ENCODE peak calls at places on chromosomes 11 and 22, in seven cellular contexts. O is IMR-90, T is thyroid gland, E is GM12892, S is right lobe of liver, R is A549, F is Peyer's patch. A is an unnamed sample.

GRCh38 chr11:128550967-128551522 is 36.3 kb downstream of the ETS1 start:
- DNase-seq in S (no peak), T (no peak), R (no peak), O (no peak), F (no peak), E (no peak), A (no peak)

GRCh38 chr22:49638788-49639187 is 188.9 kb downstream of the BRD1 start:
- DNase-seq in R (no peak), S (peak; percentile 49), T (peak; percentile 12), O (no peak), F (no peak), E (no peak), A (no peak)

GRCh38 chr11:81237139-81237538 is 1496.5 kb downstream of the FAM181B start:
- DNase-seq in T (no peak), E (no peak), R (peak; percentile 37), S (no peak), F (peak; percentile 56), O (peak; percentile 4), A (no peak)

GRCh38 chr11:83102806-83103205 is 31.1 kb upstream of the RAB30 start:
- DNase-seq in O (no peak), T (no peak), S (no peak), F (no peak), E (no peak), R (no peak), A (no peak)

GRCh38 chr11:2509481-2510001 is 64.7 kb downstream of the KCNQ1 start:
- DNase-seq in R (no peak), S (peak; percentile 25), T (peak; percentile 4), F (no peak), E (no peak), O (no peak), A (no peak)

GRCh38 chr11:30860970-30861369 is 274.8 kb upstream of the MPPED2 start:
- DNase-seq in S (peak; percentile 61), F (no peak), O (no peak), T (no peak), R (no peak), E (no peak), A (no peak)

GRCh38 chr11:120013325-120014250 is 124.3 kb downstream of the TRIM29 start:
- DNase-seq in T (peak; percentile 28), R (peak; percentile 35), F (peak; percentile 68), E (peak; percentile 41), S (peak; percentile 55), O (peak; percentile 10), A (peak; percentile 73)

GRCh38 chr11:131766637-131767036 is 396.2 kb downstream of the NTM start:
- DNase-seq in S (no peak), T (no peak), E (no peak), R (no peak), F (no peak), O (no peak), A (no peak)

GRCh38 chr11:110565344-110565684 is 135.6 kb downstream of the FDX1 start:
- DNase-seq in T (peak; percentile 31), F (no peak), O (peak; percentile 64), R (peak; percentile 11), E (no peak), S (no peak), A (no peak)

GRCh38 chr11:90434858-90435257 is 212.0 kb upstream of the CHORDC1 start:
- DNase-seq in T (peak; percentile 12), F (no peak), E (no peak), S (no peak), O (no peak), R (peak; percentile 30), A (peak; percentile 3)

GRCh38 chr22:41302016-41302767 is 867 bp downstream of the ZC3H7B start:
- DNase-seq in R (no peak), T (peak; percentile 14), E (no peak), S (peak; percentile 26), F (no peak), O (no peak), A (no peak)

GRCh38 chr11:77047007-77047927 is 13.1 kb downstream of the B3GNT6 start:
- DNase-seq in S (no peak), O (peak; percentile 91), F (peak; percentile 93), E (no peak), R (peak; percentile 95), T (peak; percentile 81), A (peak; percentile 88)

GRCh38 chr11:125873881-125874555 is 13.4 kb upstream of the HYLS1 start:
- DNase-seq in S (no peak), E (no peak), O (no peak), T (no peak), R (no peak), F (no peak), A (no peak)

GRCh38 chr11:124762624-124763155 is 600 bp upstream of the ESAM start:
- DNase-seq in S (no peak), E (no peak), F (no peak), O (no peak), T (peak; percentile 59), R (peak; percentile 14), A (peak; percentile 31)

GRCh38 chr11:119318240-119319135 is 1.6 kb upstream of the MCAM start:
- DNase-seq in O (peak; percentile 81), R (no peak), T (no peak), E (peak; percentile 58), S (no peak), F (peak; percentile 84), A (peak; percentile 45)

GRCh38 chr11:10197091-10197490 is 96.9 kb downstream of the SBF2 start:
- DNase-seq in S (no peak), E (no peak), R (no peak), O (peak; percentile 28), F (no peak), T (no peak), A (no peak)

GRCh38 chr11:101127348-101127698 is 2.3 kb downstream of the PGR start:
- DNase-seq in F (no peak), O (no peak), S (peak; percentile 40), T (peak; percentile 10), R (no peak), E (no peak), A (peak; percentile 11)

GRCh38 chr22:24566899-24567511 is 11.2 kb downstream of the SNRPD3 start:
- DNase-seq in R (no peak), T (peak; percentile 63), F (no peak), E (no peak), S (no peak), O (no peak), A (no peak)

DNA sequence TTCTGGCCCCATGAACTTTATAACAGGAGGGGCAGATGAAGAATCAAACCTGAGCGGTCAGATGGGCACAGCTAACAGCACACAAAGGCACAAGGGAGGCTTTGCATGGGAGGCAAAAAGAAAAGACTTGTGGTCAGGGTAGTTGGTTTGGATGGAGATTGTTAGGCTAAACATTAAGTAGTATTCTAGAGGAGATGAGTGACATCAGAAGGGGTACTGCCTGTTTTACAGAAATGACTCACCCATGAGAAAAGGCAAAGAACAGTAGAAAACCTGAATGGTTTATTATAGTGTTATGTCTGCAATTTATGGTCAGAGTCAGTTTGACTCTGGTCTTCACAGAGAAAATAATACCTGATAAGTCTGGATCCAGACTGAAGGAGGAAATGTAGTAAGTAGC is 129.8 kb upstream of the KIRREL3 start:
- DNase-seq in E (no peak), T (no peak), S (no peak), F (no peak), O (no peak), R (no peak), A (no peak)
- TF ChIP-seq POLR2A in E (no peak), T (no peak), S (no peak), F (no peak), O (no peak), R (no peak), A (no peak)

GRCh38 chr11:47351159-47352126 is 1.1 kb downstream of the MYBPC3 start:
- DNase-seq in R (no peak), T (no peak), S (no peak), E (no peak), O (no peak), F (no peak), A (peak; percentile 73)

GRCh38 chr11:47353978-47354774 is 1.7 kb upstream of the MYBPC3 start:
- DNase-seq in F (no peak), T (no peak), S (no peak), R (no peak), E (no peak), O (no peak), A (no peak)

GRCh38 chr11:47354913-47355282 is 2.4 kb upstream of the MYBPC3 start:
- DNase-seq in S (no peak), O (no peak), F (peak; percentile 40), R (no peak), T (no peak), E (no peak), A (no peak)

GRCh38 chr11:47350315-47350714 is 2.2 kb downstream of the MYBPC3 start:
- DNase-seq in T (no peak), R (no peak), O (no peak), E (no peak), F (no peak), S (no peak), A (no peak)

DNA sequence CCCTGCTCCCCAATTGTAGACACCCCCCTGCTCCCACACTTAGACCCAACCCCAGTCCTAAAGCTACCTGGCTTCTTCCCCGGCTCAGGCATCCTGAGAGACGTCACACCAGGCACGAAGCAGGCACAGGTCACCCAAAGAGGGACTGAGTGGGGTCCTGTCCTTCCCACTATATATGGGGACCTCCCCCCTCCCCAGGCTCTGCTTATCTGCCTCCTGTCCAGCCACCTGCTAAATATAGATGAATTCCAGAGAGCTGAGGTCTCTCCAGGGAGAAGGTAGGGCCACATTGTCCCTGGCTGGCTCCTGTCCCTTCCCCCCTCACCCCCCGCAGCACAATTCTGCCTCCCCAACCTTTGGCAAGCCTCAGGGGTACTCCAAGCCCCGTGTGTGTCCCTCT is at the start of gene MYBPC3:
- DNase-seq in E (no peak), S (no peak), O (no peak), F (no peak), T (no peak), R (no peak), A (no peak)
- TF ChIP-seq POLR2A in E (no peak), S (no peak), O (no peak), F (no peak), T (no peak), R (no peak), A (no peak)

GRCh38 chr11:67420646-67421420 is 5.4 kb downstream of the CARNS1 start:
- DNase-seq in R (peak; percentile 92), E (peak; percentile 99), S (peak; percentile 99), F (peak; percentile 99), T (peak; percentile 97), O (peak; percentile 80), A (peak; percentile 99)
- TF ChIP-seq POLR2A in R (peak; percentile 61), E (no peak), S (peak; percentile 66), F (peak; percentile 52), T (peak; percentile 21), O (no peak), A (peak; percentile 81)

DNA sequence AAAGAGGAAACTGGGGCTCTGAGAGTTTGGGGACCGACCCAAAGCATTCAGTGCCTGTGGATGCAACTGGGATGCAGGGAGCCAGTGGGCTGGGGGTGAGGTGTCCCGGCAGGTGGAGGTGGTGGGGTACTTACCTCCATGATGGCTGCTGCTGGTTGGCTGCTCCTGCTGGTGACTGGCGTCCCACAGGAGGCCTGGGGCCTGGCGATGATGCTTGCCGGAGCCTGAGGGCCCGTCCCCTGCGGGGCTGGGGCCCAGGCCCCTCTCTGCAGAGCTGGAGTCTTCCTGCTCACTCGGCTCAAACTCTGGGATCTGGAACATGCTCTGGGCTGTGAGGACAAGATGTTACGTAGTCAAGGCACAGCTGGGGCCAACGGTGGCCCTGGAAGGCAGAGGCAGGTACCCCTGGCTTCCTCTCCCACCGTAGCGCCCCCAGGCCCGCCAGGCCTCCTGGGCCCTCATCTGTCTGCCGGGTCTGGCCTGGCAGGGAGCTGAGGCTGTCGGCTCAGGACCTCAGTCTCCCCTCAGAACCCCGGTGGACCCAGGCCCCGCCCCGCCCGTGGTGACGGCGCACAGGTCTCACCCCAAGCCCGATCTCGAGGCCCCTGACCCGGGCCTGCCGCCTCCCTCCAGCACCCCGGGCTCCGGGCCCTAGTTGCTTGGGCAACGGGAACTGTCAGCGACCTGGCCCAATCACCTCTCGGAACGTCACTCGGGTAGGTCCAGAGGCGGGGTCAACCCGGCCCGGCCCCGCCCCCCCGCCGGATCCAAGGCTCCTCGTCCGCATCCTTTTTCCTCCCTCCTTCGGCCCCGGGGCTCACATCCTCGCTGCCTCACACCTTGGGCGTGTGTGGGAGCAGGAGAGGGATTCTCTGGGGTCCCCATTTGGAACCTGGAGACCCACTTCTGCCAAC is at the start of gene BAD:
- DNase-seq in T (peak; percentile 95), F (peak; percentile 98), R (peak; percentile 93), S (peak; percentile 96), O (peak; percentile 85), E (peak; percentile 100), A (peak; percentile 96)
- TF ChIP-seq POLR2A in T (no peak), F (no peak), R (peak; percentile 27), S (peak; percentile 36), O (peak; percentile 59), E (peak; percentile 19), A (peak; percentile 28)